ENCODE peak calls at places on chromosomes 1 and 21, in seven cellular contexts. E is activated CD8-positive, alpha-beta memory T cell treated with anti-CD3 and anti-CD28 coated beads for 4 hours; D is SHP77 treated with DMSO at 0.1 percent for 48 hours; L is CD4-positive, alpha-beta memory T cell; A is WTC11; F is NCI-H2107; J is cardiac fibroblast. N is an unnamed sample.

GRCh38 chr21:32459972-32460371 is 47.5 kb downstream of the EVA1C start:
- DNase-seq in F (no peak), E (no peak), D (no peak), L (no peak), J (peak; percentile 25), A (no peak), N (no peak)

GRCh38 chr1:197955486-197956394 is 38.6 kb downstream of the LHX9 start:
- DNase-seq in D (no peak), A (no peak), L (no peak), E (no peak), F (no peak), J (peak; percentile 49), N (no peak)

GRCh38 chr1:46487818-46488218 is 1.8 kb upstream of the DMBX1 start:
- DNase-seq in A (peak; percentile 71), L (no peak), J (peak; percentile 29), E (no peak), F (peak; percentile 33), D (no peak), N (peak; percentile 82)

GRCh38 chr21:34367320-34367935 is 3.6 kb downstream of the KCNE2 start:
- DNase-seq in E (no peak), L (peak; percentile 33), D (no peak), A (peak; percentile 48), J (peak; percentile 75), F (peak; percentile 72), N (no peak)

GRCh38 chr1:6145351-6145750 is 34.8 kb downstream of the CHD5 start:
- DNase-seq in L (no peak), F (no peak), E (no peak), A (no peak), D (no peak), J (no peak), N (no peak)

GRCh38 chr1:12034381-12034801 is 15.1 kb downstream of the MIIP start:
- DNase-seq in J (peak; percentile 51), E (no peak), L (no peak), A (no peak), D (no peak), F (no peak), N (no peak)

GRCh38 chr1:3817138-3817740 is 20.9 kb upstream of the LRRC47 start:
- DNase-seq in J (no peak), E (no peak), L (no peak), A (no peak), D (no peak), F (no peak), N (no peak)

GRCh38 chr1:156814571-156815260 is 1.9 kb downstream of the SH2D2A start:
- DNase-seq in E (no peak), L (no peak), A (no peak), D (no peak), J (no peak), F (no peak), N (no peak)

GRCh38 chr21:32844653-32845443 is 73.3 kb upstream of the PAXBP1 start:
- DNase-seq in D (no peak), L (no peak), E (no peak), F (no peak), J (peak; percentile 92), A (no peak), N (no peak)

GRCh38 chr1:204493145-204493881 is 1.3 kb downstream of the PIK3C2B start:
- DNase-seq in E (no peak), D (no peak), J (peak; percentile 37), L (no peak), F (peak; percentile 30), A (no peak), N (peak; percentile 65)

GRCh38 chr1:36134805-36135339 is 9.8 kb upstream of the COL8A2 start:
- DNase-seq in F (no peak), A (peak; percentile 81), D (peak; percentile 3), J (peak; percentile 61), E (no peak), L (no peak), N (peak; percentile 84)

GRCh38 chr1:227894306-227894721 is 53.4 kb downstream of the WNT9A start:
- DNase-seq in L (no peak), E (no peak), D (no peak), J (no peak), A (no peak), F (no peak), N (peak; percentile 39)

GRCh38 chr1:200487650-200488049 is 77.8 kb upstream of the ZNF281 start:
- DNase-seq in J (no peak), E (no peak), F (no peak), A (no peak), D (no peak), L (no peak), N (no peak)

GRCh38 chr1:201450721-201451291 is 18.2 kb downstream of the PHLDA3 start:
- DNase-seq in D (no peak), A (peak; percentile 39), L (no peak), E (no peak), J (peak; percentile 89), F (no peak), N (no peak)

GRCh38 chr1:200226268-200226968 is 183.4 kb downstream of the ZNF281 start:
- DNase-seq in E (no peak), A (no peak), F (no peak), L (peak; percentile 25), J (no peak), D (no peak), N (no peak)

GRCh38 chr1:86149591-86149990 is 7.0 kb downstream of the COL24A1 start:
- DNase-seq in F (no peak), E (no peak), D (no peak), J (no peak), L (no peak), A (no peak), N (no peak)

GRCh38 chr1:74964508-74964907 is 169.7 kb upstream of the LHX8 start:
- DNase-seq in L (no peak), J (peak; percentile 1), A (no peak), E (no peak), F (peak; percentile 61), D (peak; percentile 87), N (no peak)

GRCh38 chr1:89487972-89488371 is 36.7 kb upstream of the LRRC8B start:
- DNase-seq in E (no peak), D (no peak), L (no peak), J (no peak), F (no peak), A (no peak), N (no peak)

GRCh38 chr1:150873521-150873920 is 2.9 kb downstream of the ARNT start:
- DNase-seq in D (no peak), F (no peak), A (no peak), J (no peak), L (no peak), E (no peak), N (no peak)

GRCh38 chr1:183871142-183871541 is 66.2 kb downstream of the RGL1 start:
- DNase-seq in E (no peak), A (no peak), L (no peak), D (no peak), F (no peak), J (peak; percentile 98), N (no peak)

GRCh38 chr1:40633563-40634376 is 31.7 kb downstream of the RIMS3 start:
- DNase-seq in A (no peak), L (no peak), F (no peak), D (no peak), E (no peak), J (no peak), N (no peak)

GRCh38 chr21:26925122-26925521 is 41.8 kb downstream of the ADAMTS5 start:
- DNase-seq in D (no peak), A (no peak), L (no peak), J (no peak), F (no peak), E (no peak), N (no peak)

GRCh38 chr1:208737922-208738321 is 493.7 kb upstream of the PLXNA2 start:
- DNase-seq in D (no peak), A (peak; percentile 21), J (no peak), E (no peak), F (no peak), L (no peak), N (no peak)

GRCh38 chr1:1022322-1023090 is 2.6 kb downstream of the AGRN start:
- DNase-seq in E (no peak), L (no peak), F (no peak), A (no peak), J (no peak), D (no peak), N (no peak)

GRCh38 chr1:228163004-228163753 is 2.4 kb upstream of the IBA57 start:
- DNase-seq in F (no peak), E (no peak), A (no peak), L (no peak), J (peak; percentile 57), D (no peak), N (no peak)

N was measured in ecto neural progenitor cell.